ENCODE peak calls at places on chromosome 5, in four cellular contexts. V is IMR-90, C is mammary epithelial cell, E is SK-N-SH. N is an unnamed sample.
A peak's percentile ranks its signal among the peaks of the same experiment; 100 is the strongest.

GRCh38 chr5:59712836-59713487 is 180.6 kb downstream of the PDE4D start:
- DNase-seq in V (no peak), C (no peak), E (no peak), N (no peak)

GRCh38 chr5:169710675-169711074 is 73.6 kb downstream of the DOCK2 start:
- DNase-seq in V (no peak), C (no peak), E (no peak), N (no peak)

GRCh38 chr5:158616707-158617106 is 483.0 kb downstream of the EBF1 start:
- DNase-seq in V (no peak), C (no peak), E (no peak), N (no peak)

GRCh38 chr5:81171769-81172168 is 61.4 kb upstream of the CKMT2 start:
- DNase-seq in V (no peak), C (peak; percentile 4), E (no peak), N (peak; percentile 17)

GRCh38 chr5:87300744-87301143 is 33.1 kb downstream of the RASA1 start:
- DNase-seq in V (peak; percentile 94), C (peak; percentile 94), E (peak; percentile 2), N (peak; percentile 83)

GRCh38 chr5:133309166-133309791 is 257.5 kb downstream of the HSPA4 start:
- DNase-seq in V (no peak), C (no peak), E (no peak), N (no peak)

GRCh38 chr5:61575103-61575502 is 243.0 kb downstream of the ZSWIM6 start:
- DNase-seq in V (peak; percentile 77), C (peak; percentile 36), E (peak; percentile 72), N (peak; percentile 24)

GRCh38 chr5:178287791-178288105 is 55.1 kb upstream of the PHYKPL start:
- DNase-seq in V (no peak), C (no peak), E (no peak), N (no peak)

GRCh38 chr5:124773291-124774001 is 27.0 kb upstream of the ZNF608 start:
- DNase-seq in V (no peak), C (no peak), E (peak; percentile 16), N (peak; percentile 85)

GRCh38 chr5:150503977-150504620 is 3.8 kb upstream of the NDST1 start:
- DNase-seq in V (no peak), C (no peak), E (peak; percentile 83), N (peak; percentile 29)

GRCh38 chr5:131635755-131636479 is 888 bp upstream of the RAPGEF6 start:
- DNase-seq in V (no peak), C (peak; percentile 18), E (peak; percentile 20), N (peak; percentile 77)

GRCh38 chr5:83443539-83443938 is 28.0 kb upstream of the VCAN start:
- DNase-seq in V (peak; percentile 58), C (no peak), E (no peak), N (no peak)

GRCh38 chr5:106876665-106877194 is 794.0 kb downstream of the EFNA5 start:
- DNase-seq in V (no peak), C (peak; percentile 24), E (no peak), N (no peak)

GRCh38 chr5:169169786-169170185 is 131.2 kb downstream of the SLIT3 start:
- DNase-seq in V (no peak), C (no peak), E (peak; percentile 27), N (no peak)

GRCh38 chr5:136730426-136730825 is 365.1 kb upstream of the TRPC7 start:
- DNase-seq in V (no peak), C (no peak), E (no peak), N (no peak)

GRCh38 chr5:133714161-133714915 is 102.0 kb upstream of the FSTL4 start:
- DNase-seq in V (no peak), C (no peak), E (peak; percentile 74), N (no peak)

GRCh38 chr5:62742214-62742613 is 163.6 kb downstream of the LRRC70 start:
- DNase-seq in V (no peak), C (no peak), E (no peak), N (no peak)

GRCh38 chr5:72453260-72453775 is 53.9 kb downstream of the ZNF366 start:
- DNase-seq in V (no peak), C (no peak), E (no peak), N (no peak)

GRCh38 chr5:181215997-181216982 is 6.8 kb upstream of the TRIM41 start:
- DNase-seq in V (no peak), C (peak; percentile 48), E (no peak), N (no peak)

GRCh38 chr5:174327317-174327864 is 281.9 kb downstream of the NSG2 start:
- DNase-seq in V (peak; percentile 69), C (peak; percentile 56), E (peak; percentile 77), N (no peak)

GRCh38 chr5:132008163-132008473 is 3.3 kb downstream of the ACSL6 start:
- DNase-seq in V (no peak), C (peak; percentile 56), E (no peak), N (no peak)

GRCh38 chr5:146878471-146879172 is at the start of gene PPP2R2B:
- DNase-seq in V (peak; percentile 1), C (peak; percentile 57), E (peak; percentile 86), N (no peak)

GRCh38 chr5:62268239-62268638 is 37.8 kb upstream of the KIF2A start:
- DNase-seq in V (no peak), C (peak; percentile 93), E (no peak), N (peak; percentile 25)

GRCh38 chr5:157612071-157612476 is 36.5 kb upstream of the ADAM19 start:
- DNase-seq in V (no peak), C (peak; percentile 97), E (no peak), N (no peak)

GRCh38 chr5:67817652-67818051 is 397.9 kb upstream of the PIK3R1 start:
- DNase-seq in V (no peak), C (no peak), E (no peak), N (no peak)

GRCh38 chr5:36457511-36458260 is 148.7 kb upstream of the SLC1A3 start:
- DNase-seq in V (no peak), C (no peak), E (no peak), N (no peak)

GRCh38 chr5:173969167-173970049 is 19.6 kb upstream of the C5orf47 start:
- DNase-seq in V (peak; percentile 88), C (no peak), E (no peak), N (no peak)

GRCh38 chr5:159021360-159022177 is 78.1 kb downstream of the EBF1 start:
- DNase-seq in V (peak; percentile 49), C (no peak), E (peak; percentile 40), N (no peak)

GRCh38 chr5:77129386-77129785 is 42.3 kb upstream of the ZBED3 start:
- DNase-seq in V (peak; percentile 13), C (peak; percentile 5), E (peak; percentile 46), N (peak; percentile 17)

GRCh38 chr5:147819371-147819770 is 12.1 kb downstream of the SPINK1 start:
- DNase-seq in V (no peak), C (no peak), E (no peak), N (no peak)

GRCh38 chr5:126189862-126190261 is 233.3 kb upstream of the GRAMD2B start:
- DNase-seq in V (no peak), C (no peak), E (no peak), N (no peak)

GRCh38 chr5:10653033-10653432 is 89.2 kb downstream of the ANKRD33B start:
- DNase-seq in V (peak; percentile 35), C (no peak), E (no peak), N (no peak)

GRCh38 chr5:83925321-83925877 is 204.7 kb upstream of the HAPLN1 start:
- DNase-seq in V (peak; percentile 88), C (peak; percentile 67), E (no peak), N (no peak)

GRCh38 chr5:95920822-95921221 is 40.8 kb downstream of the ELL2 start:
- DNase-seq in V (no peak), C (no peak), E (no peak), N (no peak)

GRCh38 chr5:95921501-95921900 is 40.1 kb downstream of the ELL2 start:
- DNase-seq in V (no peak), C (no peak), E (no peak), N (no peak)

GRCh38 chr5:95923918-95924559 is 37.6 kb downstream of the ELL2 start:
- DNase-seq in V (no peak), C (no peak), E (no peak), N (no peak)

GRCh38 chr5:95924720-95925119 is 36.9 kb downstream of the ELL2 start:
- DNase-seq in V (peak; percentile 60), C (peak; percentile 72), E (no peak), N (no peak)

DNA sequence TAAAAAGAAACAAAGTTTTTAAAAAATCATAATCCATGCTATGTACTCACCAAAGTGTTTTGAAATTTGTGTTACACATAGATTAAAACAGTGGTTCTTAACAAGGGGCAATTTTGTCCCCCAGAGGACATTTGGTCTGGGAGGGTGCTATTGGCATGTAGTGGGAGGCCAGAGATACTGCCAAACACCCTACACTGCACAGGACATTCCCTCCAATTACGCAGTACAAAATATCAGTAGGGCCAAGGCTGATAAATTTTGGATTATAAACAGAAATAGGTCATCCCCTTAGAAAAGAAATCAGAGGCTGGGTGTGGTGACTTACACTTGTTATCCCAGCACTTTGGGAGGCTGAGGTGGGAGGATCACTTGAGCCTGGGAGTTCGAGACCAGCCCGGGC is 38.9 kb downstream of the ELL2 start:
- DNase-seq in V (no peak), C (no peak), E (no peak), N (no peak)
- H4K20me1 ChIP-seq in V (peaks cover 84% of the 10 kb centered on the region), C (peaks cover 10% of the 10 kb centered on the region), E (peaks cover 53% of the 10 kb centered on the region), N (no peaks in the 10 kb centered on the region)

GRCh38 chr5:139653616-139654015 is 5.5 kb downstream of the CXXC5 start:
- DNase-seq in V (no peak), C (no peak), E (no peak), N (no peak)
- H4K20me1 ChIP-seq in V (peaks cover 16% of the 10 kb centered on the region), C (no peaks in the 10 kb centered on the region), E (peaks cover 48% of the 10 kb centered on the region), N (no peaks in the 10 kb centered on the region)

DNA sequence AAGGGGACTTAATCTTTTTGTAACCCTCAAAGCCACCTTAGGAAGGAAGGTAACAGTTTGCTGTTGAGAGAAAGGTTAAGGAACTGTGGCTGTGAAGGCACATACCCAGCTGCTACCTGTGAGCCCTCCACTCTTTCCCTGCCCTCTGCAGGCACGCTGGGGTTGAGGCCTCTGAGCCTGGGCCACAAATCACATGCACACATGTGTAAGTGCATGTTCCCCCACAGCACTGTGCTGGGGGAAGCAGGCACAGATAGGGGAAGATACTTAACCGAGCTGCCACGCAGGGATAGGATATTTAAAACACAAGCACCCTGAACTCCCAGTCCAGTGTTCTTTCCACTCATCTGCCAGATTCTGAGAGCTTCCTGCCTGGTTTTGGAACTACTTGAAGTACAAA is 18.1 kb downstream of the LARP1 start:
- DNase-seq in V (no peak), C (no peak), E (no peak), N (no peak)
- H4K20me1 ChIP-seq in V (peaks cover 91% of the 10 kb centered on the region), C (peaks cover 39% of the 10 kb centered on the region), E (peaks cover 100% of the 10 kb centered on the region), N (peaks cover 4% of the 10 kb centered on the region)

DNA sequence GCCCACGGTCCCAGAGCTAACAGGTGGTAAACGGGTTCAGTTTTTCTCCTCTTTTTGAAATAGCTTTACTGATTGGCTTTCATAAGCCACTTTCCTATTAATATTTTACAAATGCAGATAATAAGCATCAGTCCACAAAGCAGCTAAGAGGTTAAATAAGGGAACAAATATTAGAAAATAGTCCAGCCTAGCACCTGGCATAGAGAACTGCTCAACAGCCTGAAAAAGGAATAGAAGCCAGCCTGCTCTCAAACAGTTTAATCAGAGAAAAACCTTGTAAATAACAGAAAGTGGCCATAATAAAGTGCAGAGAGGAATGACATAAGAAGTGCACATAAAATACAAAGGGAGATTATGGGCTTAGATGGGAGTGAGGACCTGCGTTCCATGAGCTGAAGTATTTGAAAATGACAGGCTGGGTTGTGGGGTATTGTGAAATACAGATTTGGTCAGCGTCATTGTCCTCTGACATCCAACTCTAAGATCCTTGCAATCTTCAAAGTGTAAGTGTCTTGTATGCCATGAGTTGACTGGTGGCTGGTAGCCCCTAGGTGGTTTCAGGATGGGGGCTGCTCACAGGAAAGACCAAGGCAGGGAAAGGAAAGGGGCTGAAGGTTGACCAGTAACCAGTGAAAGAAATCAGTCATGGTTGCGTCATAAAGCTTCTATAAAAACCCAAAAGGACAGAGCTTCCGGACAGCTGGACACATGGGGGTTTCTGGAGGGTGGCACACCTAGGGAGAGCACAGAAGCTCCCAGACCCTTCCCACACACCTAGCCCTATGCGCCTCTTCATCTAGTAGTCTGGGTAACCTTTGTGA is 32.4 kb downstream of the MYO10 start:
- DNase-seq in V (no peak), C (no peak), E (no peak), N (no peak)
- H4K20me1 ChIP-seq in V (peaks cover 100% of the 10 kb centered on the region), C (peaks cover 10% of the 10 kb centered on the region), E (peaks cover 100% of the 10 kb centered on the region), N (peaks cover 23% of the 10 kb centered on the region)

GRCh38 chr5:32155211-32155610 is 18.9 kb downstream of the GOLPH3 start:
- DNase-seq in V (no peak), C (no peak), E (no peak), N (no peak)
- H4K20me1 ChIP-seq in V (peaks cover 94% of the 10 kb centered on the region), C (peaks cover 2% of the 10 kb centered on the region), E (peaks cover 98% of the 10 kb centered on the region), N (peaks cover 20% of the 10 kb centered on the region)